ENCODE peak calls at places on chromosomes 11 and 22, in four cellular contexts. O is Panc1, J is HCT116, Z is K562. L is an unnamed sample.

GRCh38 chr11:61682093-61682732 is 2.0 kb downstream of the DAGLA start:
- ATAC-seq in O (peak), J (no peak), Z (no peak), L (peak)

GRCh38 chr11:13525257-13525656 is 29.5 kb upstream of the PTH start:
- ATAC-seq in O (no peak), J (no peak), Z (no peak), L (no peak)

GRCh38 chr22:49016909-49017768 is 810.5 kb downstream of the BRD1 start:
- ATAC-seq in O (no peak), J (no peak), Z (no peak), L (no peak)

GRCh38 chr11:33055361-33055760 is 16.0 kb downstream of the TCP11L1 start:
- ATAC-seq in O (no peak), J (no peak), Z (no peak), L (no peak)

GRCh38 chr11:120801801-120802689 is 221.9 kb upstream of the TBCEL start:
- ATAC-seq in O (peak), J (peak), Z (peak), L (peak)

GRCh38 chr22:48982321-48982905 is 845.3 kb downstream of the BRD1 start:
- ATAC-seq in O (no peak), J (no peak), Z (no peak), L (no peak)

GRCh38 chr11:74710291-74710938 is 20.8 kb downstream of the CHRDL2 start:
- ATAC-seq in O (peak), J (no peak), Z (peak), L (peak)

GRCh38 chr11:71447791-71448256 is 369 bp downstream of the DHCR7 start:
- ATAC-seq in O (peak), J (peak), Z (peak), L (peak)

GRCh38 chr22:39943366-39943765 is 16.8 kb upstream of the TMA7B start:
- ATAC-seq in O (no peak), J (peak), Z (peak), L (no peak)

GRCh38 chr11:13923716-13924650 is 38.5 kb upstream of the SPON1 start:
- ATAC-seq in O (no peak), J (peak), Z (no peak), L (no peak)

GRCh38 chr11:130003717-130004001 is 1.0 kb upstream of the PRDM10 start:
- ATAC-seq in O (no peak), J (no peak), Z (no peak), L (no peak)

GRCh38 chr11:104668797-104669463 is 229.3 kb downstream of the CASP12 start:
- ATAC-seq in O (peak), J (peak), Z (no peak), L (no peak)

GRCh38 chr22:37362618-37363017 is 64.7 kb downstream of the ELFN2 start:
- ATAC-seq in O (no peak), J (no peak), Z (no peak), L (no peak)

GRCh38 chr11:86499723-86500129 is 125.0 kb downstream of the CCDC81 start:
- ATAC-seq in O (no peak), J (no peak), Z (no peak), L (no peak)
- TF ChIP-seq POLR2AphosphoS5 in O (no peak), J (no peak), Z (no peak), L (no peak)

DNA sequence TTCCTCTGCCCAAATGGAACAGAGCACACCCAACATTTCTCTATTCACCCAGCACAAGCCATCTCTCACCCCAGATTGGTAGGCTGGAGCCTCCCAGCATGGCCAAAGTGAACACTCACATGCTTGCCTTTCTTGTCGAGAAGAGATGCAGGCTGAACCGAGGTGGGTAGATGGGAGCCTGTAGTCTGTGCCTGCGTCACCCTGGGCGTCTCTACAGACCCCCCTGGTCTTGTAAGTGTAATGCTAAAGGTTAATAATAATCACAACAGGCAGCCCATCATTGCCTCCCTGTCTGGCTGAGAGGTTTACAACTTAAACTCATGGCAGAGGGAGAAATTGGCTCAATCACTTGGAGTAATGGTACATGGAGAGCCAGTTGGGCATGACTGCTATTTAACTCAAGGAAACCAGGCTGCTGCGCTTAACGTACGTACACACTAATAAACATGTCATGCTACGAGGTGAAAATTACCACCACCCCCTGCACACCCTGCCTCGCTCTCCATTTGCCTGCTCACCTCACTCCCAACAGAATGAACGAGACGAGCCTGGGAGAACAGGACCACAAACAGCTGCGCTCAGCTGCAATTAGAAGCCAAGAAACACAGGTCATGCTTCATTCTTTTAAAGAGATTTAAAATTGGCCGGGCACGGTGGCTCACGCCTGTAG is 9.1 kb upstream of the ZBTB16 start:
- ATAC-seq in O (no peak), J (no peak), Z (no peak), L (no peak)
- TF ChIP-seq POLR2AphosphoS5 in O (no peak), J (no peak), Z (no peak), L (no peak)

DNA sequence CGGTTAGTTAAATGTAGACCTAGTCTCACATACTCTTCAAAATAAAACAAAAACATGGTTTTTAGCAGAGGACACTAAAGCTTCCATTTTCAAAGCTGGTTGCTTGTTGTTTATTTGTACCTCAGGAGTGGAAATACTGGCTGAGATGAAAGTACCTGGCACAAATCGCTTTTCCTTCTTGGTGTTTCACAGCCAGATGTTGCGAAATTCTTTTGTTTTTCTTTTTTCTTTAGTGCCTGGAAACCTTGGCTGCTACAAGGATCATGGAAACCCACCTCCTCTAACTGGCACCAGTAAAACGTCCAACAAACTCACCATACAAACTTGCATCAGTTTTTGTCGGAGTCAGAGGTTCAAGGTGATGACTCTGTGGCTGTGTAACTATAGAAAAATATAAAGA is 48.3 kb downstream of the KREMEN1 start:
- ATAC-seq in O (no peak), J (no peak), Z (no peak), L (peak)
- TF ChIP-seq POLR2AphosphoS5 in O (no peak), J (no peak), Z (no peak), L (no peak)

GRCh38 chr11:110094298-110095073 is 1.3 kb downstream of the ZC3H12C start:
- ATAC-seq in O (no peak), J (no peak), Z (no peak), L (no peak)

GRCh38 chr11:110095554-110095953 is 2.4 kb downstream of the ZC3H12C start:
- ATAC-seq in O (no peak), J (no peak), Z (no peak), L (no peak)

GRCh38 chr11:110096369-110096976 is 3.3 kb downstream of the ZC3H12C start:
- ATAC-seq in O (no peak), J (no peak), Z (no peak), L (no peak)

GRCh38 chr11:110098645-110099044 is 5.5 kb downstream of the ZC3H12C start:
- ATAC-seq in O (peak), J (peak), Z (peak), L (no peak)

GRCh38 chr11:110097459-110098012 is 4.3 kb downstream of the ZC3H12C start:
- ATAC-seq in O (no peak), J (no peak), Z (no peak), L (no peak)
- TF ChIP-seq POLR2AphosphoS5 in O (no peak), J (no peak), Z (no peak), L (no peak)

DNA sequence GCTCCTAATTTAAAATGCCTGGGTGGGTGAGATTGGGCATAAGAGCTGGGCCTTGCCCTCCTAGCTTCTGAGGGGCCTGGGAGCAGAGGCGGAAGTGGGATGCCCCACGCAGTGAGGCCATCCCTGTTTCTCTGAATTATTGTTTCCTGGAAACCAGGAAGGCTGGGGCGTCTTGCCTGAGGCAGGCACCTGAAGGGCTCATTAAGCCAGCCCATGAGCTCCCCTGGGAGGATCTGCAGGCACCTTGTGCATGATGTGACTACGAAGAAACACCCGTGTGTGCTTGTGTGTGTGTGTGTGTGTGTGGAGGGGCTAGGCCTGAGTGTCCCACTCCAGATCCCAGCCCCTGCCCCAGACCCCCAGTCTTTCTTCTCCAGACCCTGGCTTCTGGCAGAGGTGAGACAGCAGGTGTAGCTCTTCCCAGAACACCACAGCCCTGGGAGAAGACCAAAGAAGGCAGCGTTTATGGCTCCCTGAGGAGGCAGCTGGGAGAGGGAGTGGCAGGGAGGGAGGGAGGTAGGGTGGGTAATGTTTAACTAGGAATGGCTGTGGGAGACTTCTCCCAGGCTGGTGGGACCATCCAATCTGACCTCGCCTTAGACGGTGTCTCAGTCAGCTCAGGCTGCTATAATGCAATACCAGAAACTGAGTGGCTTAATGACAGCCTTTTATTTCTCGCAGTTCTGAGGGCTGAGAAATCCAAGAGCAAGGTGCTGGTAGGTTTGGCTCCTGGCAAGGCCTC is 2.1 kb upstream of the BATF2 start:
- ATAC-seq in O (no peak), J (no peak), Z (no peak), L (no peak)
- TF ChIP-seq POLR2AphosphoS5 in O (no peak), J (no peak), Z (no peak), L (no peak)

DNA sequence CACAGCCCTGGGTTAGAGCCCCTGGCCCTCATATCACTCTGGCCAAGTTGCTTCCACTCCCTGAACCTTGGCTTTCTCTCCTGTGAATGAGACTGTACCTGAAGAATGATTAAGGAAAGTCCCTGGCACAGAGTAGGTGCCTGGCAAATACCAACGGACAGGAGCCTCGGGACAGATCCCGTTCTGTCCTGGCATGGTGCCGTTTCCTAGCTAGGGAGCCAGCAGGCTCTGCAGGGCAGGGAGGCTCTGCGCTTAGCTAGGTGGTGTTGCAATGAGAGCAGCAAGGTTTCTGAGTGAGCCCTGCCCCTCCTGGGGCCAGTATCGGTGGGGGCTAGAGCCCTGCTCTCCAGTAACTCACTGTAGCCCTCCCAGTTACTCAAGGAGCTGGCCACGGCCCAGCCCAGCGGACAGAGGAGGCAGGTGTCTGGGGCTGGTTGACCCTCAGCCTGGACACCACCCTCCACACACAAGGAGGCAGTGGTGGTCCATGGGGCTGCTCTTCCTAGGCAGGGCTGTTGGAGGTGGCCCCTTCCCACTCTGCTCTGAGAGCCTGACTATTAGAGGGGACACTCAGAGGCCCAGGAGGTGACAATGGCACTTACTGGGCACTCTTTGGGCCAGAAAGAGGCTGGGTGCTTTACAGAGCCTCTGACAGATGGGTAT is 74.4 kb downstream of the NFAM1 start:
- ATAC-seq in O (peak), J (no peak), Z (peak), L (peak)
- TF ChIP-seq POLR2AphosphoS5 in O (no peak), J (no peak), Z (no peak), L (no peak)

GRCh38 chr22:46024136-46024840 is 47.3 kb upstream of the WNT7B start:
- ATAC-seq in O (no peak), J (no peak), Z (no peak), L (no peak)
- TF ChIP-seq POLR2AphosphoS5 in O (no peak), J (no peak), Z (no peak), L (no peak)

GRCh38 chr11:76636826-76637460 is 33.6 kb downstream of the LRRC32 start:
- ATAC-seq in O (no peak), J (no peak), Z (no peak), L (no peak)

GRCh38 chr11:76639621-76640020 is 30.9 kb downstream of the LRRC32 start:
- ATAC-seq in O (no peak), J (no peak), Z (no peak), L (no peak)

GRCh38 chr11:76638267-76639197 is 32.0 kb downstream of the LRRC32 start:
- ATAC-seq in O (no peak), J (no peak), Z (peak), L (no peak)

GRCh38 chr11:76635991-76636520 is 34.5 kb downstream of the LRRC32 start:
- ATAC-seq in O (no peak), J (no peak), Z (no peak), L (no peak)

DNA sequence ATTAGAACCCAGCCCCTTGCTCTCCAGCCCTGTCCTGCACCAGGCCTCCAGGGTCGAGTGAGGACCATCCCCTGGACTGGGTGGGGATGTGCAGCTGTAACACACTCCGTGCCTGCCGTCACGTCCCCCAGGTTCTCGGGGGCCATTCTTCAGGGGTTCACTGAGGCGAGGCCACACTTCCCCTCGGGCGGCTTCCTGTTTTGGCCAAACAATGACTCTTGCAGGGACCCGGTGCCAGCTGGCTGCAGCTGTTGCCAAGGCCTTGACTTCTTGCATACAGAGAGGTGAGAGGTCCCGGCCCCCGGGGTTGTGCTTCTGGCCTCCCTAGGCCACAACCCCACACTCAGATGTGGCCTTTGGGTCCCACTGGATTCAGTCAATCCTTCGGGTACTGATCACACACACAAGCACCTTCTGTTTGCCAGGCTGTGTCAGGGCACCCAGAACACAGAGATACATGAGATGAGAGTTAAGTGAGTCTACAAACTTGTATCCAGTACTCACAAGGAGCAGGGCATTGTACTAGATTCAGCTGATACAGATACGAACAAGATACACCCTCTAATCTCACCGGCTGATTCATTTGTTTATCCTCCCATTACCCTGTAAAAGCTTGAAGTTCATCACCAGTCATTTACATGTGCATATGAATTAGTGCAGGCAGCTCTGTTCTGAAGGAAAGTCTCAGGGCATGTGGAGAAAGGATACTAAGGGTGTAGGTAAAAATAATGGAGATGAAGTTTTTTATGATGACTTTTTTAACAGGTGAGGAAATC is 32.9 kb downstream of the LRRC32 start:
- ATAC-seq in O (no peak), J (no peak), Z (no peak), L (peak)
- TF ChIP-seq POLR2AphosphoS5 in O (no peak), J (no peak), Z (no peak), L (peak)